ENCODE peak calls at places on chromosomes 5 and 9, in seven cellular contexts. Z, X, R, V, L, O and C are unnamed samples. For H3K27me3, the result is how much of the 10 kb centered on the place peaks cover.

GRCh38 chr5:88883566-88884434 is 816 bp upstream of the MEF2C start:
- DNase-seq in V (peak), X (peak), R (peak), L (peak), O (no peak), Z (peak), C (no peak)

GRCh38 chr9:105413486-105414068 is 34.3 kb upstream of the FSD1L start:
- DNase-seq in O (peak), X (peak), L (peak), Z (peak), R (no peak), V (peak), C (no peak)

GRCh38 chr5:88660947-88661869 is 221.8 kb downstream of the MEF2C start:
- DNase-seq in O (peak), X (peak), L (peak), Z (peak), R (no peak), V (peak), C (no peak)

GRCh38 chr9:16825364-16825763 is 45.1 kb downstream of the BNC2 start:
- DNase-seq in R (no peak), X (peak), V (peak), L (peak), Z (no peak), O (no peak), C (no peak)

GRCh38 chr5:58090704-58091103 is 369.2 kb downstream of the PLK2 start:
- DNase-seq in R (no peak), O (no peak), X (no peak), L (no peak), Z (no peak), V (no peak), C (no peak)

GRCh38 chr5:95976606-95977005 is 15.0 kb upstream of the ELL2 start:
- DNase-seq in V (no peak), O (no peak), R (no peak), X (no peak), L (no peak), Z (no peak), C (no peak)

GRCh38 chr5:149392718-149393117 is 13.6 kb upstream of the IL17B start:
- DNase-seq in V (peak), X (peak), R (no peak), Z (no peak), O (no peak), L (peak), C (no peak)

GRCh38 chr9:35114113-35114847 is 1.4 kb downstream of the ATOSB start:
- DNase-seq in O (peak), Z (peak), V (peak), R (peak), L (peak), X (peak), C (peak)

GRCh38 chr5:105954341-105954740 is 1716.4 kb downstream of the EFNA5 start:
- DNase-seq in L (no peak), O (no peak), Z (no peak), X (no peak), R (no peak), V (no peak), C (no peak)

GRCh38 chr9:89806371-89807100 is 201.7 kb downstream of the GADD45G start:
- DNase-seq in L (peak), R (no peak), Z (no peak), O (no peak), X (peak), V (peak), C (no peak)

GRCh38 chr5:33806736-33807442 is 84.9 kb downstream of the ADAMTS12 start:
- DNase-seq in X (peak), V (peak), O (no peak), R (no peak), Z (no peak), L (peak), C (no peak)

GRCh38 chr9:125430611-125431305 is 169.1 kb downstream of the GAPVD1 start:
- DNase-seq in O (no peak), L (no peak), Z (no peak), R (no peak), V (no peak), X (no peak), C (no peak)

GRCh38 chr5:160480652-160481051 is 59.0 kb downstream of the PTTG1 start:
- DNase-seq in L (no peak), V (no peak), R (no peak), O (no peak), Z (no peak), X (no peak), C (no peak)

GRCh38 chr5:117455236-117456233 is 880.9 kb upstream of the SEMA6A start:
- DNase-seq in R (no peak), X (no peak), L (no peak), V (no peak), Z (peak), O (no peak), C (no peak)

GRCh38 chr5:112417931-112418358 is 1.1 kb downstream of the EPB41L4A start:
- DNase-seq in X (peak), Z (peak), L (peak), V (peak), R (peak), O (peak), C (no peak)

GRCh38 chr5:133844836-133845235 is 123.6 kb downstream of the C5orf15 start:
- DNase-seq in L (no peak), V (no peak), X (no peak), R (no peak), O (no peak), Z (no peak), C (no peak)

GRCh38 chr5:76715484-76715733 is 517 bp upstream of the F2R start:
- DNase-seq in Z (no peak), V (no peak), R (no peak), X (no peak), O (no peak), L (no peak), C (no peak)

DNA sequence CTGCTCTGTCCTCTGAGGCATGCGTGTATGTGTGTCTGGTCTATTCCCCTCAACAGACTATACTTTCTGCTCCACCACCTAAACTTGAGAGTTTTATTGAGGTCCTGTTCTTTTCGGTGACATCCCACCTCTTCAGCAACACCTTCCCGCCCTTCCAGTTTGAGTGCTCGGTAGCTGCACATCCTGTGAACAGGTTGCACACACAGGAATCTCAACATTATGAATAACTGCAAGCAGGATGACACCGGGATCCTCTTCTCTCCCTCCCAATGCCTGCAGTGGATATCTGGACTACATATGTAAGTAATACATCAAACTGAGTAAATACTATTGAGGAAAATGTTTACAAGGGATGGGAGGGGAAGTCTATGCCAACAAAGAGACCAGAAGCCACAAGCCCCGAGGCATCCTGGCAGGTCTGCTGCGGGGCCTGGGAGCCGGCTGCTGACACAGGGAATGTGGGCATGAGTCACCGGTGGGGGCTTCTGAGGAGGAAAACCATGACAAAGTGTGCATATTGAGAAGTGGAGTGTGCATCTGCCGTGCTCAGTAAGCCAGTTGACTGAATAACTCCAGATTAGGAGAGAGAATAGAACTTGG is 8.6 kb upstream of the ANKRD33B start:
- DNase-seq in R (no peak), O (peak), X (peak), V (peak), Z (no peak), L (no peak), C (no peak)
- H3K27ac ChIP-seq in R (no peak), O (peak), X (peak), V (peak), Z (no peak), L (no peak), C (no peak)

GRCh38 chr9:114397219-114397847 is 9.6 kb upstream of the AKNA start:
- DNase-seq in Z (no peak), R (no peak), O (no peak), L (no peak), X (no peak), V (no peak), C (no peak)

GRCh38 chr9:114395768-114396167 is 8.0 kb upstream of the AKNA start:
- DNase-seq in Z (no peak), L (no peak), X (no peak), R (no peak), O (no peak), V (no peak), C (no peak)

GRCh38 chr9:114397848-114398605 is 10.2 kb upstream of the AKNA start:
- DNase-seq in O (peak), L (peak), V (peak), R (peak), X (peak), Z (peak), C (peak)

GRCh38 chr9:114395196-114395595 is 7.4 kb upstream of the AKNA start:
- DNase-seq in V (no peak), R (no peak), L (no peak), X (no peak), Z (no peak), O (no peak), C (no peak)

DNA sequence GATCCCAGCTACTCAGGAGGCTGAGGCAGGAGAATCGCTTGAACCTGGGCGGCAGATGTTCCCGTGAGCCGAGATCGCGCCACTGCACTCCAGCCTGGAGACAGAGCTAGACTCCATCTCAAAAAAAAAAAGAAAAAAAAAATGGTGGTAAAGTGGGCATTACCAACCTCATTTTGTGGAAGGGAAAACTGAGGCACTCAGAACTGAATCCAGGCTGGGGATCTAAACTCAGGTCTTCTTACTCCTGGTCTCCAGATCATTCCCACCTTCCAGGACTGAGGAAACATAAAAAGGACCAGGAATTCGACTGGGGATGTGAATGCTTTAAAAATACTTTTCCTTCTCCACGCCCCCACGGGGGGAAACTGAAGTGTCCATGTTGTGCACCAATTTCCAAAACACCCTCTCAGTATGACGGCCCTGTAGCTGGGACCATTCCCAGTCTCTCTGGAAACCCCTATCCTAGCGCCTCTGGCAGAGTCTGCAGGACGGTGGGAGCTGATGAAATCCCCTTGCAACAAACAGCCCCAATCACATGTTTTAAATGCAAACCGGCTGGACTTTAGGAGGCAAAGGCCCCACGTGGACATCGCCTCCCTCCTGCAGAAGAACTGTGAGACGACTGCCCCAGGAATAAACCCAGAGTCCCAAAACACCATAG is 8.9 kb upstream of the AKNA start:
- DNase-seq in Z (no peak), V (peak), L (peak), X (no peak), O (no peak), R (peak), C (no peak)
- H3K4me3 ChIP-seq in Z (peak), V (peak), L (no peak), X (no peak), O (peak), R (no peak), C (peak)

DNA sequence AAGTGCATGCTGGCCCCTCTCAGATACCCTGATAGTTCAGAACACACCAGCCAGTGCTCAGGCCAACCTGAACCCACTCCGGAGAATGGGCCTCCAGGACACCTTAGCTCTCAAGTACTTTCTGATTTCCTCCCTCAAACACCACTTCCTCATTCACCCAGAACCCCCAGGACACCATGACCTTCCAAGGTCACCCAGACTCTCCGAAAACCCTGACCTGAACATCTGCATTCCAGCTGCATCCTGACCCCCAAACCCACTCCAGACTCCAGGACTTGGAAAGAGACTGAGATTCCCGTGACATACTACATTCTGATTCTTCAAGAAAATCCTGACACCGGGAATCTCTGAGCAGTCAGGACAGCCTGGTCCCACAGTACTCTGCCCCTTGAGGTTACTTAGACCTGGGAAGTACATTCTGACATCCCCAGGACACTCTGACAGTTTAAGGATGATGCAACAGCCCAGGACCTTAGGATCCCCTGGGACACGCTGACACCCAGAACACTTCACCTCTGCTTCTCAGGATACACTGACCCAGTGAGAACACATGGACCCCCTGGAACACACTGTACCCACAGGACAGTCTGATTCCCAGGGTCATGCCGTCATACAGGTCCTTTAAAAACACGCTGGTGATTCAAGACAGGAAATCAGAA is 747 bp upstream of the PROP1 start:
- DNase-seq in Z (no peak), L (no peak), V (no peak), R (no peak), X (no peak), O (no peak), C (no peak)
- H3K27me3 ChIP-seq in Z (under half), L (under half), V (under half), R (under half), X (under half), O (half or more), C (under half)

GRCh38 chr9:98280162-98280561 is 24.7 kb upstream of the TBC1D2 start:
- DNase-seq in L (no peak), O (no peak), Z (no peak), V (no peak), R (no peak), X (no peak), C (no peak)
- H3K27ac ChIP-seq in L (no peak), O (no peak), Z (no peak), V (no peak), R (no peak), X (no peak), C (no peak)

DNA sequence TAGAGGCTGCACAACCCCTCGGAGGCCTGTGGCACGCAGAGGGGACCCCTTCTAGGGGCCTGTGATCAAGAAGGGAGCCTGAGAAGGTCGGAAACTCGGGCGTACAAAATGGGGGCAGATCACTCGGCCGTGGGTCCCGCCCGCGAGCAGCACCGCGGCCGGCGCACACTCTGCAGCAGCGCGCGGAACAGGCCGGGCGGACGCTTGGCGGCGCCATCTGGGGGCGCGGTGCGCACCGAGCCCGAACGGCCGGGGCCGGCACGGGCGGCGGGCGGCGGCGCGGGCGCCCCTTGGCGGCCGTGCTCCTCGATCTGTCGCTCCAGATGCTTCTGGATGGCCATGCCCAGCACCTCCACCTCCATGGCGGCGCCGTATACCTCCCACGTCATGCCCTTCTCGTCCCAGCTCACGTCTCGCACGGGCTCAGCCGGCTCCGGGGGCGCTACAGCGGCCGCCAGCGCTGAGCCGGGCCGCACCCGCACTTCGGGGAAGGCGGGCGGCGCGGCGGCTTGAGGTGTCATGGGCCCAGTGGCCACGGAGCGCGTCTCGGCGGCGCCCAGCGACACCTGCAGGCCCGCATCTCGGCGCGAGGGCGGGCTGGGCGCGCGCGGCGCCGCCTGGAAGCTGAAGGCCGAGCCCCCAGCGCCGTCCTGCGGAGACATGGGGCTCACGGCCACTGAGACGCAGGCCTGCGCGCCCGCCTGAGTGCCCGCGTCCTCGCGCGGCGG is 13.1 kb downstream of the GPRIN1 start:
- DNase-seq in R (no peak), X (no peak), Z (peak), L (peak), O (no peak), V (peak), C (peak)
- H3K4me3 ChIP-seq in R (peak), X (no peak), Z (peak), L (no peak), O (no peak), V (peak), C (peak)

GRCh38 chr5:139898981-139899380 is 103.4 kb downstream of the PSD2 start:
- DNase-seq in V (no peak), Z (no peak), X (no peak), L (no peak), O (no peak), R (no peak), C (no peak)

GRCh38 chr5:139897982-139898381 is 102.4 kb downstream of the PSD2 start:
- DNase-seq in X (no peak), O (no peak), R (no peak), L (no peak), Z (no peak), V (no peak), C (no peak)

GRCh38 chr5:139901251-139901575 is 105.6 kb downstream of the PSD2 start:
- DNase-seq in L (no peak), V (no peak), Z (no peak), X (no peak), O (no peak), R (no peak), C (no peak)

GRCh38 chr5:139901971-139902370 is 106.4 kb downstream of the PSD2 start:
- DNase-seq in L (no peak), X (no peak), R (no peak), Z (no peak), V (no peak), O (no peak), C (no peak)

DNA sequence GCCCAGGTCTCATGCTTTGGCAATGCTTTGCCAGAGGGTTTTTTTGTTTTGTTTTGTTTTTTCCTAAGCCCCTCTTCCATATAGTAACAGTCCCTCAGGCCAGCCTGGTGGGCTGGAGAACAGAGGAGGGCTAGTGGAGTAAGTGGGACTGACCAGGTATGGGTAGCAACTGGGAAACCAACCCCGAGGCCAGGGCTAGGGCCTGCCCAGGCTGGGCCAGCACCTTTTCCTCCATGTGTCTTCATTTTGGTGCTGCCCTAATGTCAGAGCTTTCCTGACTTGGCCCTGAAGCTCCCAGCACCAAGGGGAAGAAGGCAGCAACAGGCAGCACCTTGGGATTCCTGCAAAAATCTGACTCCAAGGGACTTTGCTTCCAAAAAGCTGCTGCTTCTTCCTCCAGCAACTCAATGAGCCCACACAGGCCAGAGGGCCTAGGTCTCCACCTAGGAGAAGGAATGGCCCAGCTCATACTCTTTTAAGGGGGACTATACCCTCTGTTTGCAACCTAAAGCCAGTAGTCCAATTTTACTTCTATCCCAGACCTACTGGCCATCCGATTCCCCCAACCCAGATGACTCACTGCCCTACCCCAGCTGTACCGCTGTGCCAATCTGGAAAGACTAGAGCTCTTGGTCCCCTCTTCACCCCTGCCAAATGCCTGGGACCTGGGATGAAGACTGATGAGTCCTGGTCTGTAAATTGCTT is 105.1 kb downstream of the PSD2 start:
- DNase-seq in R (no peak), V (no peak), O (no peak), L (no peak), Z (no peak), X (no peak), C (no peak)
- H3K27me3 ChIP-seq in R (under half), V (half or more), O (under half), L (under half), Z (half or more), X (half or more), C (under half)